ENCODE peak calls at places on chromosomes 16 and 17, in six cellular contexts. I, Y, L, Z, A and M are unnamed samples.

GRCh38 chr16:4340443-4340842 is 10.7 kb downstream of the PAM16 start:
- DNase-seq in Y (no peak), Z (no peak), L (no peak), A (no peak), I (no peak), M (no peak)

GRCh38 chr17:61230972-61231820 is 168.4 kb upstream of the TBX2 start:
- DNase-seq in L (no peak), A (no peak), I (no peak), Y (no peak), Z (no peak), M (no peak)

GRCh38 chr17:13051876-13052275 is 34.0 kb upstream of the ELAC2 start:
- DNase-seq in I (no peak), A (no peak), L (no peak), Z (no peak), Y (no peak), M (no peak)

GRCh38 chr17:35607239-35607817 is 20.2 kb downstream of the AP2B1 start:
- DNase-seq in I (no peak), Y (no peak), L (no peak), Z (no peak), A (no peak), M (no peak)

GRCh38 chr17:56592487-56593072 is 919 bp upstream of the NOG start:
- DNase-seq in L (peak; percentile 63), I (peak; percentile 81), Y (peak; percentile 58), Z (peak; percentile 74), A (peak; percentile 47), M (peak; percentile 83)

GRCh38 chr17:42325026-42325425 is 36.7 kb downstream of the STAT5A start:
- DNase-seq in Z (no peak), A (peak; percentile 71), Y (no peak), I (no peak), L (peak; percentile 87), M (no peak)

GRCh38 chr17:64420143-64420670 is 28.7 kb upstream of the MILR1 start:
- DNase-seq in A (no peak), Y (peak; percentile 33), I (peak; percentile 17), Z (peak; percentile 92), L (peak; percentile 86), M (no peak)

GRCh38 chr17:43669971-43670644 is 8.4 kb upstream of the MEOX1 start:
- DNase-seq in L (peak; percentile 84), Y (no peak), A (no peak), Z (no peak), I (no peak), M (no peak)

GRCh38 chr16:72974142-72974769 is 73.7 kb downstream of the ZFHX3 start:
- DNase-seq in L (no peak), Z (peak; percentile 9), I (no peak), A (peak; percentile 53), Y (no peak), M (no peak)

GRCh38 chr17:59332890-59333377 is 1.5 kb downstream of the YPEL2 start:
- DNase-seq in Y (no peak), Z (no peak), I (no peak), A (peak; percentile 32), L (no peak), M (peak; percentile 19)

GRCh38 chr16:4455081-4455480 is 19.3 kb downstream of the NMRAL1 start:
- DNase-seq in Y (no peak), I (no peak), L (no peak), Z (no peak), A (no peak), M (no peak)

GRCh38 chr16:87384162-87384999 is 805 bp upstream of the FBXO31 start:
- DNase-seq in I (no peak), L (no peak), Z (peak; percentile 62), Y (no peak), A (no peak), M (no peak)

GRCh38 chr17:42695500-42695899 is 13.2 kb downstream of the CNTNAP1 start:
- DNase-seq in Z (no peak), A (no peak), Y (no peak), L (no peak), I (no peak), M (no peak)

GRCh38 chr17:55774834-55775233 is 24.0 kb downstream of the PCTP start:
- DNase-seq in Z (peak; percentile 29), I (no peak), L (no peak), Y (no peak), A (no peak), M (no peak)

GRCh38 chr17:83099570-83100181 is 20.3 kb downstream of the METRNL start:
- DNase-seq in Z (peak; percentile 34), L (no peak), A (peak; percentile 70), I (no peak), Y (no peak), M (no peak)

GRCh38 chr16:13168091-13168572 is 266.7 kb downstream of the SHISA9 start:
- DNase-seq in L (no peak), Z (no peak), A (no peak), I (no peak), Y (no peak), M (no peak)

GRCh38 chr16:927931-928330 is 42.9 kb downstream of the LMF1 start:
- DNase-seq in L (no peak), Y (no peak), A (no peak), Z (no peak), I (no peak), M (no peak)

GRCh38 chr17:13395872-13396271 is 205.9 kb downstream of the HS3ST3A1 start:
- DNase-seq in I (no peak), L (no peak), Y (no peak), Z (no peak), A (no peak), M (no peak)

GRCh38 chr17:83203472-83204221 is 124.2 kb downstream of the METRNL start:
- DNase-seq in A (no peak), Z (no peak), L (no peak), Y (no peak), I (no peak), M (peak; percentile 5)

GRCh38 chr17:78722101-78722761 is 59.8 kb downstream of the CYTH1 start:
- DNase-seq in Y (no peak), Z (no peak), A (no peak), L (no peak), I (no peak), M (no peak)

GRCh38 chr16:57258226-57258909 is 13.3 kb downstream of the ARL2BP start:
- DNase-seq in Z (no peak), A (no peak), I (no peak), Y (no peak), L (no peak), M (no peak)

GRCh38 chr17:8153957-8154607 is 1.9 kb upstream of the PER1 start:
- DNase-seq in A (peak; percentile 100), L (peak; percentile 92), Y (peak; percentile 89), I (peak; percentile 94), Z (peak; percentile 39), M (peak; percentile 95)

GRCh38 chr16:2715519-2715918 is 4.5 kb downstream of the PRSS27 start:
- DNase-seq in Z (no peak), L (no peak), I (peak; percentile 54), A (peak; percentile 61), Y (peak; percentile 78), M (peak; percentile 84)

GRCh38 chr17:34300652-34301390 is 15.3 kb downstream of the CCL11 start:
- DNase-seq in Z (no peak), A (no peak), I (no peak), Y (no peak), L (peak; percentile 34), M (no peak)

GRCh38 chr17:38727661-38728220 is 2.4 kb upstream of the CISD3 start:
- DNase-seq in A (no peak), Y (no peak), I (no peak), Z (no peak), L (no peak), M (peak; percentile 79)

GRCh38 chr17:61459968-61460718 is 7.9 kb downstream of the TBX4 start:
- DNase-seq in Y (no peak), A (no peak), Z (no peak), L (no peak), I (no peak), M (no peak)

GRCh38 chr17:81349397-81350319 is 45.6 kb upstream of the BAHCC1 start:
- DNase-seq in Z (peak; percentile 75), L (no peak), I (no peak), Y (no peak), A (no peak), M (no peak)

GRCh38 chr16:52786105-52786504 is 239.2 kb upstream of the TOX3 start:
- DNase-seq in A (peak; percentile 20), L (peak; percentile 6), Y (no peak), I (no peak), Z (peak; percentile 33), M (no peak)

GRCh38 chr17:49875690-49876089 is 27.8 kb upstream of the TAC4 start:
- DNase-seq in Z (no peak), A (no peak), Y (no peak), L (no peak), I (no peak), M (no peak)

GRCh38 chr16:17416461-17417221 is 54.1 kb downstream of the XYLT1 start:
- DNase-seq in Z (peak; percentile 64), A (peak; percentile 56), I (peak; percentile 6), L (no peak), Y (peak; percentile 18), M (peak; percentile 58)

GRCh38 chr16:69691980-69692911 is 34.1 kb downstream of the NQO1 start:
- DNase-seq in Z (no peak), L (no peak), A (no peak), Y (no peak), I (no peak), M (no peak)

GRCh38 chr17:39600469-39601009 is 7.2 kb downstream of the NEUROD2 start:
- DNase-seq in L (no peak), Y (no peak), A (no peak), Z (no peak), I (no peak), M (no peak)

GRCh38 chr17:57676543-57676942 is 68.6 kb downstream of the CCDC182 start:
- DNase-seq in Y (no peak), A (peak; percentile 13), I (no peak), L (no peak), Z (no peak), M (no peak)

GRCh38 chr16:81476732-81477131 is 32.1 kb downstream of the CMIP start:
- DNase-seq in A (no peak), L (no peak), I (no peak), Z (no peak), Y (no peak), M (no peak)